ENCODE peak calls at places on chromosomes 11 and 22, in five cellular contexts. H is stomach, I is H1, W is upper lobe of right lung, K is upper lobe of left lung. R is an unnamed sample.

GRCh38 chr11:6354651-6355485 is 34.6 kb upstream of the CAVIN3 start:
- DNase-seq in K (no peak), W (no peak), H (no peak), I (no peak), R (no peak)

GRCh38 chr22:47388331-47388730 is 625.9 kb downstream of the TBC1D22A start:
- DNase-seq in K (no peak), H (no peak), W (peak; percentile 17), I (no peak), R (peak; percentile 33)

GRCh38 chr22:23054531-23055257 is 15.6 kb upstream of the GNAZ start:
- DNase-seq in H (peak; percentile 35), W (peak; percentile 36), K (no peak), I (peak; percentile 36), R (no peak)

GRCh38 chr11:61828629-61829407 is 718 bp downstream of the FADS2 start:
- DNase-seq in H (no peak), W (peak; percentile 72), K (peak; percentile 89), I (peak; percentile 73), R (no peak)

GRCh38 chr22:46067159-46068111 is 82.9 kb upstream of the PPARA start:
- DNase-seq in H (peak; percentile 21), I (no peak), W (no peak), K (no peak), R (no peak)

GRCh38 chr22:20061481-20061861 is 18.6 kb upstream of the DGCR8 start:
- DNase-seq in I (no peak), K (no peak), H (no peak), W (no peak), R (no peak)

GRCh38 chr11:1493650-1494244 is 7.2 kb upstream of the MOB2 start:
- DNase-seq in I (no peak), K (no peak), H (no peak), W (no peak), R (no peak)

GRCh38 chr11:64357904-64358535 is 942 bp upstream of the RPS6KA4 start:
- DNase-seq in W (no peak), K (no peak), I (peak; percentile 51), H (peak; percentile 69), R (no peak)

GRCh38 chr22:38927033-38927789 is 30.2 kb upstream of the APOBEC3A start:
- DNase-seq in W (peak; percentile 92), K (peak; percentile 92), I (peak; percentile 86), H (peak; percentile 85), R (peak; percentile 82)

GRCh38 chr11:91960770-91961169 is 263.8 kb upstream of the FAT3 start:
- DNase-seq in K (no peak), W (no peak), I (no peak), H (no peak), R (no peak)

GRCh38 chr11:99244613-99245012 is 223.9 kb downstream of the CNTN5 start:
- DNase-seq in I (no peak), W (no peak), H (no peak), K (no peak), R (no peak)

GRCh38 chr22:47005506-47006408 is 243.3 kb downstream of the TBC1D22A start:
- DNase-seq in I (no peak), K (no peak), W (no peak), H (no peak), R (no peak)

GRCh38 chr22:38788417-38788816 is 5.5 kb downstream of the DNAL4 start:
- DNase-seq in K (peak; percentile 43), H (peak; percentile 32), I (no peak), W (no peak), R (no peak)

GRCh38 chr22:25757686-25758085 is 15.7 kb downstream of the MYO18B start:
- DNase-seq in H (no peak), K (no peak), I (no peak), W (no peak), R (no peak)

GRCh38 chr11:131157678-131158077 is 212.7 kb upstream of the NTM start:
- DNase-seq in K (no peak), W (no peak), I (no peak), H (no peak), R (no peak)

GRCh38 chr11:120974980-120975379 is 48.9 kb upstream of the TBCEL start:
- DNase-seq in H (no peak), W (no peak), K (no peak), I (no peak), R (no peak)

GRCh38 chr11:5042091-5042490 is 4.2 kb upstream of the OR52J3 start:
- DNase-seq in K (no peak), W (no peak), H (no peak), I (no peak), R (no peak)

GRCh38 chr11:123020968-123021367 is 39.3 kb upstream of the BSX start:
- DNase-seq in H (no peak), K (no peak), W (peak; percentile 65), I (no peak), R (no peak)

GRCh38 chr11:29755474-29755873 is 261.4 kb downstream of the KCNA4 start:
- DNase-seq in K (peak; percentile 13), I (no peak), W (no peak), H (no peak), R (no peak)

GRCh38 chr11:117606807-117607206 is 190.2 kb downstream of the DSCAML1 start:
- DNase-seq in H (no peak), W (no peak), K (no peak), I (no peak), R (peak; percentile 33)

GRCh38 chr11:1450958-1451710 is 35.4 kb downstream of the MOB2 start:
- DNase-seq in K (peak; percentile 68), H (no peak), W (no peak), I (no peak), R (no peak)

GRCh38 chr11:27183672-27184457 is 143.2 kb downstream of the BBOX1 start:
- DNase-seq in H (peak; percentile 62), W (no peak), K (no peak), I (no peak), R (no peak)

DNA sequence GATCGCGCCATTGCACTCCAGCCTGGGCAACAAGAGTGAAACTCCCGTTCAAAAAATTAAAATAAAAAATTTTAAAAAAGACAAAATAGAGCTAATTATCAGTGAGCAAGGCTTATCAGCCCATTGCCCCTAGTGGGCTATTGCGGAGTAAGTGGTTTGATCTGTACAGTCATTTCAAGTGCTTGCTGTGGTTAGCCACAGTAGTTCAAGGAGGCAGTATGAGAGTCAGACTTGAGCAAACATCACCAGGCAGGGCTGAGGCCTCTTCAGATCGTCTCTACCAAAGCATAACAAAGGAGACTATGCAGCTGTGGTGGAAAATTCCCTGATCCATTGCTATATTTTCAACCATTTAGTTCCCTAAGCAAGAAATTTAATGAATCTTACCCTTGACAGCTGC is 4.3 kb upstream of the SBF2 start:
- DNase-seq in H (no peak), K (no peak), I (no peak), W (no peak), R (no peak)
- TF ChIP-seq CTCF in H (no peak), K (no peak), I (peak; percentile 14), W (peak; percentile 14), R (no peak)

GRCh38 chr22:28909375-28909774 is 26.0 kb downstream of the ZNRF3 start:
- DNase-seq in H (no peak), W (no peak), I (no peak), K (no peak), R (no peak)
- TF ChIP-seq CTCF in H (no peak), W (no peak), I (no peak), K (no peak), R (no peak)

DNA sequence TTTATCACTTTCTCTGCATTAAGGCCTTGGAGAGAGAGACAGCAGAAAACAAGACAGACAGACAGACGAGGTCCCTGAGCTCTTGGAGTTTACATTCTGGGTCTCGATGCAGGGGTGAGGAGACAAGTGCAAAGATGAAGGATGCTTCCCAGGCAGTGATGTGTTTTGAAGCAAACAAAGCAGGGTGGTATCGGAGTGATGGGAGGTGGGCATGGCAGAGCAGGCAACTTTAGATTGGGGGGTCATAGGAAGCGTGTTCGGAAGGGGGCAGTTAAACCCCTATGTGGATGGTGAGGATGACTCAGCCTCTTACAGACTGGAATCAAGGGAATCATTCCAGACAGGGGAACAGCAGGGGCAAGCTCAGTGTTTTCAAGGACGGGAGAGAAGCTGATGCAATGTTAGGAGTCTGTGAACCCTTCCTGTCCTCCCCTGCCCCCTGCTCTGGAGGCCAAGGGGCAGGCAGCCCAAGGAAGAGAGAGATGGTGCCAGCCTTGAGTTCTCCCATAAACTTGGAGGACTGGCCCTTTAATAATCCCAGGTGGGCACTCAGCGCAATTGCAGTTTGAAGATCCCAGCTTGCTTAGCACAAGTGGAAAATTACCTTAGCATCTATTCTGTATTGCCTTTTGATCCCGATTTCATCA is 180.2 kb downstream of the CHST1 start:
- DNase-seq in W (no peak), H (peak; percentile 9), K (no peak), I (no peak), R (no peak)
- TF ChIP-seq CTCF in W (no peak), H (no peak), K (no peak), I (no peak), R (no peak)

GRCh38 chr11:7548659-7549283 is 35.0 kb downstream of the PPFIBP2 start:
- DNase-seq in W (no peak), K (no peak), H (peak; percentile 64), I (peak; percentile 73), R (no peak)
- TF ChIP-seq CTCF in W (peak; percentile 30), K (no peak), H (peak; percentile 27), I (peak; percentile 94), R (no peak)

DNA sequence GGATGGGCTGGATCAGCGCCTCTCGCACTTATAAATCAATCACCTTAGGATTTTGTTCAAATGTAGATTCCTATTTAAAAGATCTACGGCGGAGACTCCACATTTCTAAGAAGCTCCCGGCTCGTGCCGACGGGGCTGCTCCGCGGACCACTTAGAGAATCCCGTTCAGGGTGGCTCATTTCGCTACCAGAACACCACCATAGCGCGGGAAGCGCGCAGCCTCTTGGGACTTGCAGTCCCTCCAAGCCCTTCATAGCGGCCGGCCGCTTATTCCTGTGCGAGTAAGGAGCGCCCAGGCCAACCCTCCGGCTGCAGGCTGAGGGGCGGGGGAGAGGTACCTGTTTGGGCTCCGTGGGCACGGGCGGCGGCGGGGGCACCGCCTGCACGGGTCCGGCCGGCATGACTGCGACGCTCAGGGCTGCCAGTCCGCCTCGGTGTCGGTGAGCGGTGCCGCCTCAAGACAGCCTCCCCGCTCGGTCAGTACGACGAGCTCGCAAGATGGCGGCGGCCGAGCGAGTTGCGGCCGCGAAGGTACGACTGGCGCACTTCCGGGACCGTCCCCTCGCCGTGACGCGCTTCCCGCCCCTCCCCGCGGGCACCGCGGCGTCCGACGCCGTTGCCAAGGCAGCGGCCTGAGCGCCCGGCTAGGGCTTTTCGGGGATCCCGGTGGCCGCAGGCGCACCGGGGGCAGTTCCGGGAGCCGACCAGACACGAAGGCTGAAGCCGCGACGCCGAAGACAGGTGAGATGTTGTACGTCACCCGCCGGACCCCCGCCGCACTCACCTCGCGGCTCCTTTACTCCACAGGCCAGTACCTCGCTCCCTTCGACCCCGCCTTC is at the start of the genes CCDC157 and SF3A1:
- DNase-seq in W (peak; percentile 96), H (peak; percentile 88), I (peak; percentile 91), K (peak; percentile 99), R (peak; percentile 87)
- TF ChIP-seq CTCF in W (no peak), H (no peak), I (no peak), K (peak; percentile 58), R (no peak)

DNA sequence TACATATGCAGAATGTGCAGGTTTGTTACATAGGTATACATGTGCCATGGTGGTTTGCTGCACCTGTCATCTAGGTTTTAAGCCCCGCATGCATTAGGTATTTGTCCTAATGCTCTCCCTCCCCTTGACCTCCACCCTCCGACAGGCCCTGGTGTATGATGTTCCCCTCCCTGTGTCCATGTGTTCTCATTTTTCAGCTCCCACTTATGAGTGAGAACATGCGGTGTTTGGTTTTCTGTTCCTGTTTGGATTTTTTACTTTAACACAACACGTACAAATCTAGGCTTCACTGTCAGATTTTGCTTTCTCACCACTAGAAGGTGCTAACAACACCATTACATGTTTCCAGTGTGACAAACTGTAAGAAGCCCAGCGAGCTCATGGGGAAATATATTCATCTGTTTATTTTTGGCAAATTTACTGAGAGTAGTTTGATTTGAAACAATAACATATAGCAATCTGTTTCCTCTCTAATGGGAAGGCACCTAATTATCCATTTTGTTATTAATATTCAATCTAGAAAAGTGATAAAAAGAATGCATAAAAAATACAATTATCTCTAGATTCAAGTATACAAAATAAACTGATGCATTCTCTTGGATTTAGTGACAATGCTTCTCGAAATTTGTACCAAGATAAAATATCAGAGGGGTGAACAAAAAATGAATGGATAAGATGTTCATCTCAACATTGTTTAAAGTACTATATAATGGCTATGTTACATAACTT is 23.2 kb upstream of the BIRC3 start:
- DNase-seq in W (no peak), K (no peak), H (no peak), I (no peak), R (no peak)
- TF ChIP-seq CTCF in W (peak; percentile 76), K (peak; percentile 56), H (peak; percentile 70), I (peak; percentile 73), R (peak; percentile 79)